ENCODE peak calls at places on chromosomes 16 and 17, in nine cellular contexts. C is A673, B is A549, D is brain microvascular endothelial cell, V is BJ, W is upper lobe of left lung, X is Peyer's patch, P is ovary, K is dorsolateral prefrontal cortex. A is an unnamed sample.

GRCh38 chr17:3718251-3718650 is 5.5 kb upstream of the HASPIN start:
- DNase-seq in C (no peak), B (no peak), D (no peak), V (no peak), W (no peak), X (no peak), P (no peak), K (no peak), A (no peak)

GRCh38 chr16:69495821-69496220 is 69.9 kb upstream of the NFAT5 start:
- DNase-seq in C (no peak), B (no peak), D (no peak), V (no peak), W (no peak), X (no peak), P (no peak), K (no peak), A (no peak)

GRCh38 chr17:80970044-80970761 is 21.4 kb upstream of the CHMP6 start:
- DNase-seq in C (peak), B (peak), D (no peak), V (no peak), W (no peak), X (peak), P (peak), K (peak), A (no peak)

GRCh38 chr17:45792437-45792836 is 8.3 kb downstream of the CRHR1 start:
- DNase-seq in C (no peak), B (no peak), D (no peak), V (no peak), W (no peak), X (no peak), P (no peak), K (no peak), A (no peak)

GRCh38 chr17:49779730-49780220 is 8.7 kb upstream of the KAT7 start:
- DNase-seq in C (peak), B (peak), D (peak), V (peak), W (peak), X (peak), P (peak), K (peak), A (peak)

GRCh38 chr17:1110844-1111598 is 68.8 kb downstream of the ABR start:
- DNase-seq in C (peak), B (peak), D (peak), V (peak), W (peak), X (peak), P (no peak), K (peak), A (no peak)

GRCh38 chr17:82667668-82668000 is 19.4 kb upstream of the WDR45B start:
- DNase-seq in C (no peak), B (no peak), D (no peak), V (no peak), W (no peak), X (no peak), P (no peak), K (no peak), A (no peak)

GRCh38 chr16:48003226-48003907 is 152.4 kb downstream of the ABCC12 start:
- DNase-seq in C (peak), B (no peak), D (no peak), V (no peak), W (no peak), X (no peak), P (no peak), K (no peak), A (no peak)

GRCh38 chr16:83215417-83216001 is 588.7 kb downstream of the CDH13 start:
- DNase-seq in C (peak), B (peak), D (peak), V (no peak), W (no peak), X (peak), P (no peak), K (no peak), A (no peak)

GRCh38 chr17:77365584-77366186 is 224.9 kb downstream of the SEC14L1 start:
- DNase-seq in C (peak), B (peak), D (peak), V (no peak), W (peak), X (peak), P (peak), K (peak), A (no peak)

GRCh38 chr16:64412578-64413280 is 709.1 kb downstream of the CDH11 start:
- DNase-seq in C (no peak), B (no peak), D (peak), V (no peak), W (no peak), X (no peak), P (no peak), K (no peak), A (no peak)

GRCh38 chr16:27191352-27191924 is 11.9 kb upstream of the KDM8 start:
- DNase-seq in C (no peak), B (no peak), D (no peak), V (no peak), W (no peak), X (no peak), P (no peak), K (no peak), A (no peak)

GRCh38 chr17:30924341-30924740 is 2.6 kb downstream of the ADAP2 start:
- DNase-seq in C (no peak), B (no peak), D (no peak), V (no peak), W (no peak), X (no peak), P (no peak), K (no peak), A (no peak)

GRCh38 chr17:78409191-78409621 is 30.8 kb downstream of the PGS1 start:
- DNase-seq in C (no peak), B (no peak), D (no peak), V (no peak), W (peak), X (peak), P (no peak), K (no peak), A (no peak)

GRCh38 chr17:8894673-8895578 is 27.5 kb upstream of the PIK3R6 start:
- DNase-seq in C (peak), B (peak), D (peak), V (peak), W (peak), X (peak), P (no peak), K (peak), A (peak)

GRCh38 chr17:6752068-6752909 is 3.6 kb upstream of the XAF1 start:
- DNase-seq in C (peak), B (no peak), D (peak), V (peak), W (peak), X (peak), P (peak), K (peak), A (peak)

GRCh38 chr16:11291021-11291716 is 10.0 kb upstream of the PRM1 start:
- DNase-seq in C (no peak), B (no peak), D (no peak), V (no peak), W (no peak), X (no peak), P (no peak), K (no peak), A (no peak)

GRCh38 chr16:57614546-57615343 is 13.7 kb upstream of the ADGRG1 start:
- DNase-seq in C (no peak), B (no peak), D (no peak), V (no peak), W (no peak), X (peak), P (no peak), K (peak), A (no peak)

GRCh38 chr16:24819462-24820040 is 26.2 kb upstream of the SLC5A11 start:
- DNase-seq in C (no peak), B (no peak), D (no peak), V (no peak), W (no peak), X (no peak), P (no peak), K (no peak), A (no peak)

GRCh38 chr16:30491744-30492308 is 19.3 kb downstream of the ITGAL start:
- DNase-seq in C (peak), B (peak), D (peak), V (peak), W (peak), X (no peak), P (no peak), K (no peak), A (peak)

GRCh38 chr16:5604770-5605169 is 507.2 kb upstream of the EEF2KMT start:
- DNase-seq in C (peak), B (peak), D (no peak), V (no peak), W (no peak), X (no peak), P (no peak), K (peak), A (no peak)

GRCh38 chr17:45693792-45694191 is 90.3 kb upstream of the CRHR1 start:
- DNase-seq in C (no peak), B (no peak), D (no peak), V (no peak), W (no peak), X (no peak), P (no peak), K (no peak), A (no peak)

GRCh38 chr17:30922235-30922993 is 669 bp downstream of the ADAP2 start:
- DNase-seq in C (no peak), B (no peak), D (no peak), V (no peak), W (no peak), X (peak), P (no peak), K (no peak), A (no peak)

GRCh38 chr17:67617304-67617899 is 100.3 kb upstream of the NOL11 start:
- DNase-seq in C (no peak), B (no peak), D (no peak), V (no peak), W (no peak), X (no peak), P (no peak), K (no peak), A (no peak)

GRCh38 chr17:83199500-83200201 is 120.2 kb downstream of the METRNL start:
- DNase-seq in C (no peak), B (no peak), D (peak), V (peak), W (peak), X (peak), P (no peak), K (no peak), A (no peak)

GRCh38 chr17:81037026-81037782 is 2.3 kb downstream of the BAIAP2 start:
- DNase-seq in C (no peak), B (no peak), D (no peak), V (no peak), W (peak), X (no peak), P (no peak), K (no peak), A (no peak)

GRCh38 chr17:2707721-2708584 is 3.6 kb downstream of the CLUH start:
- DNase-seq in C (no peak), B (peak), D (no peak), V (no peak), W (peak), X (no peak), P (no peak), K (peak), A (no peak)

GRCh38 chr16:58859958-58860669 is 126.0 kb upstream of the GOT2 start:
- DNase-seq in C (no peak), B (no peak), D (no peak), V (no peak), W (no peak), X (no peak), P (no peak), K (no peak), A (no peak)

GRCh38 chr16:14640538-14640937 is 7.8 kb downstream of the BFAR start:
- DNase-seq in C (no peak), B (no peak), D (no peak), V (no peak), W (no peak), X (peak), P (no peak), K (no peak), A (no peak)

GRCh38 chr16:65136656-65137055 is 14.8 kb upstream of the CDH11 start:
- DNase-seq in C (no peak), B (no peak), D (no peak), V (no peak), W (no peak), X (no peak), P (no peak), K (no peak), A (no peak)

GRCh38 chr16:28910046-28911031 is 14.7 kb downstream of the RABEP2 start:
- DNase-seq in C (no peak), B (no peak), D (no peak), V (no peak), W (no peak), X (peak), P (no peak), K (no peak), A (no peak)

GRCh38 chr16:85527042-85527766 is 85.9 kb upstream of the GSE1 start:
- DNase-seq in C (no peak), B (no peak), D (no peak), V (no peak), W (no peak), X (no peak), P (no peak), K (no peak), A (no peak)

GRCh38 chr16:79257958-79258490 is 342.5 kb downstream of the MAF start:
- DNase-seq in C (no peak), B (no peak), D (no peak), V (no peak), W (no peak), X (no peak), P (no peak), K (no peak), A (no peak)

GRCh38 chr16:73131153-73131862 is 83.4 kb upstream of the ZFHX3 start:
- DNase-seq in C (no peak), B (no peak), D (no peak), V (no peak), W (no peak), X (no peak), P (no peak), K (no peak), A (no peak)

GRCh38 chr17:5585814-5586558 is 1.7 kb upstream of the NLRP1 start:
- DNase-seq in C (no peak), B (no peak), D (no peak), V (no peak), W (no peak), X (no peak), P (no peak), K (no peak), A (no peak)

GRCh38 chr17:77366558-77367245 is 225.9 kb downstream of the SEC14L1 start:
- DNase-seq in C (no peak), B (no peak), D (peak), V (no peak), W (no peak), X (peak), P (peak), K (no peak), A (no peak)

GRCh38 chr17:1486802-1487695 is 5.4 kb downstream of the MYO1C start:
- DNase-seq in C (peak), B (peak), D (peak), V (no peak), W (peak), X (peak), P (peak), K (no peak), A (no peak)

GRCh38 chr16:78102122-78102660 is 2.7 kb downstream of the WWOX start:
- DNase-seq in C (no peak), B (no peak), D (no peak), V (no peak), W (no peak), X (no peak), P (no peak), K (no peak), A (no peak)

GRCh38 chr16:71626858-71627213 is 852 bp downstream of the MARVELD3 start:
- DNase-seq in C (no peak), B (peak), D (no peak), V (no peak), W (peak), X (peak), P (peak), K (no peak), A (no peak)

GRCh38 chr17:32915108-32915700 is 12.7 kb upstream of the TMEM98 start:
- DNase-seq in C (no peak), B (no peak), D (no peak), V (no peak), W (no peak), X (no peak), P (no peak), K (no peak), A (no peak)

GRCh38 chr16:80436510-80436909 is 104.3 kb upstream of the DYNLRB2 start:
- DNase-seq in C (no peak), B (no peak), D (no peak), V (no peak), W (no peak), X (no peak), P (no peak), K (no peak), A (no peak)

GRCh38 chr16:80440691-80441090 is 100.1 kb upstream of the DYNLRB2 start:
- DNase-seq in C (no peak), B (no peak), D (no peak), V (no peak), W (no peak), X (no peak), P (no peak), K (no peak), A (no peak)

GRCh38 chr16:80433617-80434016 is 107.2 kb upstream of the DYNLRB2 start:
- DNase-seq in C (no peak), B (no peak), D (no peak), V (no peak), W (no peak), X (no peak), P (no peak), K (no peak), A (no peak)

GRCh38 chr16:80441935-80442334 is 98.9 kb upstream of the DYNLRB2 start:
- DNase-seq in C (no peak), B (no peak), D (no peak), V (no peak), W (no peak), X (no peak), P (no peak), K (no peak), A (no peak)

GRCh38 chr16:80437707-80438106 is 103.1 kb upstream of the DYNLRB2 start:
- DNase-seq in C (no peak), B (no peak), D (no peak), V (no peak), W (no peak), X (no peak), P (no peak), K (no peak), A (no peak)
- TF ChIP-seq CTCF in C (no peak), B (no peak), D (no peak), V (no peak), W (no peak), X (no peak), P (no peak), K (no peak), A (no peak)

DNA sequence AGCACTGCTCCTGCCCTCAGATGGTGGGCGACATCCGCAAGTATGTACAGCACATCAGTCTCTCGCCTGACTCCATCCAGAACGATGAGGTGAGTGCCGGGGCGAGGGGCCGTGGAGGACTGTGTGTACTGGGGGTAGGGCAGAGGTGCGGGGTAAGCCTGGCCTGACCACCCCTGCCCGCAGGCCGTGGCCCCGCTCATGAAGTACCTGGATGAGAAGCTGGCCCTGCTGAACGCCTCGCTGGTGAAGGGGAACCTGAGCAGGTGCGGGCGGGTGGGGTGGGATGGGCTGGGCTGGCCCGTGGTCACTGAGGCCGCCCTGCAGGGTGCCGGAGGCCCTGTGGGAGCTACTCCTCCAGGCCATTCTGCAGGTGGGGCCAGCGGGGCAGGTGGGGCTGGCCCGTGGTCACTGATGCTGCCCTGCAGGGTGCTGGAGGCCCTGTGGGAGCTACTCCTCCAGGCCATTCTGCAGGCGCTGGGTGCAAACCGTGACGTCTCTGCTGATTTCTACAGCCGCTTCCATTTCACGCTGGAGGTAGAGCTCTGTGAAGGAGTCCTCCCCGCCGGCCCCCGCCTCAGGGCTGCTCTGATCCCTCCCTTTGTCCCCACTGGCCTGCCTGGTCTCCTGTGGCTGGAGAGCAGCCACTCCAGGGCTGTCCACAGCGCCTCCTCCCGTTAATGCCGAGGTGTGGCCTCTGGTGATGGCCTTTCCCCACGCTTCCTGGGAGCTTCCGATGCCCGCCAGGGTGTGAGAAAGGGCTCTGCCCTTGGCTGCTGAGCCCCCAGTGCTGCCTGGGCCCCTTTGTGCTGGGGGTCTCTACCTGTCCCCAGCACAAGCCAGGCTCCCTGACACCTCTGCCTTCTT is 5.0 kb downstream of the TSR3 start:
- DNase-seq in C (no peak), B (no peak), D (no peak), V (no peak), W (no peak), X (no peak), P (no peak), K (no peak), A (no peak)
- TF ChIP-seq CTCF in C (no peak), B (peak), D (peak), V (peak), W (no peak), X (no peak), P (no peak), K (no peak), A (no peak)

GRCh38 chr16:23155445-23156049 is 6.3 kb upstream of the USP31 start:
- DNase-seq in C (peak), B (no peak), D (no peak), V (no peak), W (no peak), X (no peak), P (no peak), K (no peak), A (no peak)
- TF ChIP-seq CTCF in C (peak), B (peak), D (peak), V (peak), W (no peak), X (peak), P (no peak), K (no peak), A (peak)

GRCh38 chr17:57527437-57528083 is 217.5 kb downstream of the CCDC182 start:
- DNase-seq in C (no peak), B (no peak), D (no peak), V (no peak), W (no peak), X (no peak), P (no peak), K (no peak), A (no peak)
- TF ChIP-seq CTCF in C (no peak), B (no peak), D (no peak), V (no peak), W (no peak), X (no peak), P (no peak), K (no peak), A (no peak)